ENCODE peak calls at places on chromosomes 12 and 14, in five cellular contexts. O is HCT116, W is psoas muscle, U is WERI-Rb-1, F is body of pancreas. J is an unnamed sample.

GRCh38 chr14:91261115-91261514 is 16.6 kb upstream of the GPR68 start:
- DNase-seq in O (no peak), U (no peak), W (no peak), F (no peak), J (no peak)

GRCh38 chr14:80543211-80543610 is 331.9 kb upstream of the DIO2 start:
- DNase-seq in W (no peak), O (no peak), U (no peak), F (no peak), J (no peak)

GRCh38 chr12:27814411-27814810 is 34.4 kb upstream of the MANSC4 start:
- DNase-seq in W (no peak), U (no peak), F (no peak), O (no peak), J (peak; percentile 76)

GRCh38 chr12:29609431-29610215 is 112.1 kb upstream of the OVCH1 start:
- DNase-seq in U (no peak), F (no peak), O (no peak), W (no peak), J (no peak)

GRCh38 chr12:118055144-118055557 is 5.8 kb downstream of the WSB2 start:
- DNase-seq in W (peak; percentile 54), O (no peak), U (peak; percentile 70), F (peak; percentile 54), J (peak; percentile 86)

GRCh38 chr12:27343255-27344000 is 10.8 kb downstream of the BMAL2 start:
- DNase-seq in F (no peak), U (no peak), O (no peak), W (no peak), J (no peak)

GRCh38 chr12:127125607-127126259 is 1141.2 kb upstream of the TMEM132C start:
- DNase-seq in W (no peak), O (peak; percentile 97), U (no peak), F (no peak), J (peak; percentile 1)

GRCh38 chr12:86134571-86134970 is 121.6 kb downstream of the MGAT4C start:
- DNase-seq in F (no peak), O (no peak), U (no peak), W (no peak), J (no peak)

GRCh38 chr12:54560374-54560858 is 11.0 kb downstream of the PDE1B start:
- DNase-seq in O (peak; percentile 21), U (no peak), W (peak; percentile 88), F (peak; percentile 83), J (peak; percentile 91)

GRCh38 chr14:74394549-74394948 is 31.5 kb downstream of the SYNDIG1L start:
- DNase-seq in U (no peak), F (no peak), O (no peak), W (no peak), J (no peak)

GRCh38 chr14:63147018-63147417 is 57.2 kb upstream of the RHOJ start:
- DNase-seq in U (no peak), W (no peak), F (no peak), O (no peak), J (no peak)

GRCh38 chr12:23084236-23084995 is 459.4 kb downstream of the ETNK1 start:
- DNase-seq in U (no peak), W (no peak), O (no peak), F (no peak), J (no peak)

GRCh38 chr12:55933158-55933798 is 2.3 kb downstream of the DGKA start:
- DNase-seq in W (no peak), F (no peak), U (no peak), O (peak; percentile 22), J (no peak)

GRCh38 chr12:12881495-12881894 is 9.9 kb upstream of the GPRC5A start:
- DNase-seq in U (no peak), O (peak; percentile 91), W (no peak), F (no peak), J (no peak)

GRCh38 chr12:104197264-104197663 is 18.3 kb upstream of the TXNRD1 start:
- DNase-seq in W (no peak), U (no peak), O (no peak), F (no peak), J (no peak)

GRCh38 chr14:88013750-88014349 is 8.9 kb downstream of the GPR65 start:
- DNase-seq in F (peak; percentile 76), O (peak; percentile 12), U (peak; percentile 70), W (peak; percentile 38), J (no peak)

GRCh38 chr12:93115198-93115601 is 186.1 kb upstream of the EEA1 start:
- DNase-seq in O (no peak), W (no peak), U (no peak), F (no peak), J (no peak)

GRCh38 chr12:130437555-130438242 is 100.0 kb downstream of the PIWIL1 start:
- DNase-seq in O (no peak), F (no peak), W (no peak), U (no peak), J (no peak)

GRCh38 chr12:11581179-11581755 is 68.2 kb upstream of the ETV6 start:
- DNase-seq in F (peak; percentile 71), O (peak; percentile 46), W (peak; percentile 18), U (peak; percentile 48), J (peak; percentile 76)

GRCh38 chr14:93054876-93055275 is 60.8 kb downstream of the ITPK1 start:
- DNase-seq in O (no peak), W (no peak), U (no peak), F (no peak), J (no peak)

GRCh38 chr14:81434230-81434629 is 34.1 kb upstream of the STON2 start:
- DNase-seq in W (no peak), O (no peak), U (no peak), F (no peak), J (no peak)

GRCh38 chr12:7602287-7602686 is 63.4 kb downstream of the APOBEC1 start:
- DNase-seq in W (no peak), F (no peak), U (no peak), O (peak; percentile 22), J (no peak)

GRCh38 chr12:25615119-25615518 is 62.0 kb upstream of the LMNTD1 start:
- DNase-seq in O (no peak), W (no peak), U (no peak), F (no peak), J (no peak)

GRCh38 chr12:83848702-83849101 is 1063.9 kb downstream of the SLC6A15 start:
- DNase-seq in O (no peak), U (no peak), W (no peak), F (no peak), J (no peak)

GRCh38 chr14:39841088-39841487 is 408.9 kb upstream of the FBXO33 start:
- DNase-seq in O (no peak), W (no peak), U (no peak), F (no peak), J (no peak)

GRCh38 chr14:63045234-63045611 is at the start of gene KCNH5:
- DNase-seq in O (no peak), W (peak; percentile 17), U (peak; percentile 78), F (no peak), J (peak; percentile 5)

GRCh38 chr12:116426391-116427136 is 132.6 kb upstream of the MAP1LC3B2 start:
- DNase-seq in O (peak; percentile 87), U (no peak), W (peak; percentile 73), F (peak; percentile 15), J (no peak)

GRCh38 chr12:88993655-88994054 is 358.6 kb downstream of the DUSP6 start:
- DNase-seq in F (no peak), O (peak; percentile 63), U (no peak), W (no peak), J (no peak)

GRCh38 chr14:72916174-72916573 is 10.1 kb upstream of the DCAF4 start:
- DNase-seq in F (no peak), U (no peak), O (no peak), W (no peak), J (no peak)

GRCh38 chr12:1575799-1576401 is 18.5 kb downstream of the FBXL14 start:
- DNase-seq in O (no peak), W (no peak), F (no peak), U (no peak), J (no peak)

GRCh38 chr12:88194868-88195267 is 52.8 kb downstream of the TMTC3 start:
- DNase-seq in W (no peak), U (no peak), O (no peak), F (no peak), J (no peak)

GRCh38 chr12:60216226-60216625 is 620.4 kb downstream of the SLC16A7 start:
- DNase-seq in O (no peak), U (no peak), W (no peak), F (no peak), J (no peak)

DNA sequence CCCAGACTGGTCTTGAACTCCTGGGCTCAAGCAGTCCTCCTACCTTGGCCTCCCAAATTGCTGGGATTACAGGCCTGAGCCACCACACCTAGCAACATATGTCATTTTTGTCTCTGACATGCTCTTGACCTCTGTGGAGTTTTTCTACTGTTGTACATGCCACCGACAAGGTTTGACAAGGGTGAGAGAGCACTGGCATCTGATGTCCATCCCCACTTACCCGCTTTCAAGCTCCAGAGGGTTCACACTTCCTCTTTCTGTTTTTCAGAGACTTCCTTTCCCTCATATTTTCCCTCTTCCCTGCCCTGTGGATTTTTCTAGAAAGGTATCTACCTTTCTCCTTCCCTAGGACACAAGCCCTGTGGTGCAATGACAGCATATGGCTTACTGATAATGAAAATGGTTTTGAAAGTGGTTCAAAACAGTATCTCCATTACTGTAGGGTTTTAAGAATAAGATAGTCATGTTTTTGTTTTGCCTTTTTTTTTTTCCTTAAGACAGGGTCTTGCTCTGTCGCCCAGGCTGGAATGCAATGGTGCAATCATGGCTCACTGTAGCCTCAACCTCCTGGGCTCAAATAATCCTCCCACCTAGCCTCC is 27.7 kb upstream of the PLEKHG3 start:
- DNase-seq in F (no peak), U (no peak), W (no peak), O (no peak), J (no peak)
- H3K9me3 ChIP-seq in F (no peaks in the 10 kb centered on the region), U (no peaks in the 10 kb centered on the region), W (no peaks in the 10 kb centered on the region), O (no peaks in the 10 kb centered on the region), J (no peaks in the 10 kb centered on the region)

GRCh38 chr12:459050-459429 is 699 bp upstream of the B4GALNT3 start:
- DNase-seq in O (no peak), W (no peak), F (no peak), U (no peak), J (no peak)
- H3K27me3 ChIP-seq in O (no peaks in the 10 kb centered on the region), W (peaks cover 9% of the 10 kb centered on the region), F (no peaks in the 10 kb centered on the region), U (no peaks in the 10 kb centered on the region), J (peaks cover 16% of the 10 kb centered on the region)

GRCh38 chr14:105943973-105944602 is 417.7 kb downstream of the TMEM121 start:
- DNase-seq in O (no peak), U (no peak), F (no peak), W (no peak), J (no peak)
- H3K9me3 ChIP-seq in O (no peaks in the 10 kb centered on the region), U (peaks cover 14% of the 10 kb centered on the region), F (no peaks in the 10 kb centered on the region), W (peaks cover 2% of the 10 kb centered on the region), J (peaks cover under 1% of the 10 kb centered on the region)

GRCh38 chr14:104576607-104577332 is 2.8 kb upstream of the C14orf180 start:
- DNase-seq in U (peak; percentile 73), O (no peak), F (no peak), W (no peak), J (no peak)

GRCh38 chr14:104574978-104575377 is 4.6 kb upstream of the C14orf180 start:
- DNase-seq in O (no peak), U (no peak), F (no peak), W (no peak), J (no peak)

GRCh38 chr14:104572668-104573067 is 6.9 kb upstream of the C14orf180 start:
- DNase-seq in O (no peak), U (no peak), W (no peak), F (no peak), J (no peak)

GRCh38 chr14:104573930-104574329 is 5.6 kb upstream of the C14orf180 start:
- DNase-seq in F (no peak), O (no peak), W (no peak), U (peak; percentile 92), J (no peak)

DNA sequence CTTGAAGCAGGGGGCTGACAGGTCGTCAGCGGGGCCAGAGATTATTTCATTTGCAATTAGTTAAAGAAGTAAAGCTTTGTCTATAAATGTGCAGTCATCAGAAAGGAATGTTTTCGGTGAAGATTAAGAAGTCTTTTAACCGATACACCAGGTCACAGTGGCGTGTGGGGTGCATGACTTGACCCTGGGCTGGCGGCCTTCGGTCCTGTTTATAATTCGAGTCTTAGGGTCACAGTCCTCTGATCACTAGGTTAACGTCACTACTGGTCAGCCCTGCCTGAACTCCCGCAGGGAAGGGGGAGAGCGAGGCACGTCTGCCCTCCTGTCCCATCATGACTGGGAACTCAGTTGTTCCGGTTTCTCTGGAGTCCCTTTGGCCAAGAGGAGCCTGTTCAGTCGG is 5.0 kb upstream of the C14orf180 start:
- DNase-seq in W (no peak), F (no peak), U (no peak), O (no peak), J (no peak)
- H3K27me3 ChIP-seq in W (no peaks in the 10 kb centered on the region), F (no peaks in the 10 kb centered on the region), U (no peaks in the 10 kb centered on the region), O (no peaks in the 10 kb centered on the region), J (no peaks in the 10 kb centered on the region)

J was measured in CD4-positive, CD25-positive, alpha-beta regulatory T cell.